ENCODE peak calls at places on chromosomes 1 and 21, in four cellular contexts. V is NCI-H2227 treated with DMSO at 0.1 percent for 48 hours, S is GM04504, F is NCI-H1930. I is an unnamed sample.

GRCh38 chr1:119987112-119987511 is 82.3 kb downstream of the NOTCH2 start:
- DNase-seq in F (no peak), S (peak; percentile 81), V (no peak), I (no peak)

GRCh38 chr1:25802915-25803314 is 2.9 kb downstream of the SELENON start:
- DNase-seq in V (no peak), S (no peak), F (no peak), I (no peak)

GRCh38 chr1:9355503-9355902 is 62.8 kb downstream of the SPSB1 start:
- DNase-seq in F (no peak), V (no peak), S (no peak), I (no peak)

GRCh38 chr1:63322944-63323865 is 838 bp downstream of the FOXD3 start:
- DNase-seq in V (no peak), S (no peak), F (peak; percentile 75), I (no peak)

GRCh38 chr1:56045477-56045876 is 533.9 kb downstream of the PLPP3 start:
- DNase-seq in S (no peak), F (no peak), V (no peak), I (no peak)

GRCh38 chr1:145961425-145962156 is 2.8 kb downstream of the ANKRD34A start:
- DNase-seq in S (no peak), V (peak; percentile 10), F (no peak), I (no peak)

GRCh38 chr1:107140703-107141490 is at the start of gene NTNG1:
- DNase-seq in V (no peak), S (no peak), F (no peak), I (no peak)

GRCh38 chr1:63746129-63746864 is 27.5 kb upstream of the ROR1 start:
- DNase-seq in F (no peak), S (no peak), V (no peak), I (no peak)

GRCh38 chr1:9670085-9670484 is 18.6 kb downstream of the PIK3CD start:
- DNase-seq in V (no peak), F (no peak), S (no peak), I (no peak)

GRCh38 chr1:193944454-193944853 is 758.0 kb upstream of the B3GALT2 start:
- DNase-seq in V (no peak), F (no peak), S (no peak), I (no peak)

GRCh38 chr1:67687649-67688048 is 2.6 kb downstream of the GADD45A start:
- DNase-seq in S (no peak), F (no peak), V (no peak), I (no peak)

GRCh38 chr1:44485229-44485932 is 80.3 kb downstream of the RNF220 start:
- DNase-seq in V (peak; percentile 45), F (no peak), S (peak; percentile 62), I (no peak)

GRCh38 chr1:55828031-55828430 is 612.9 kb upstream of the USP24 start:
- DNase-seq in F (no peak), V (no peak), S (no peak), I (no peak)

GRCh38 chr21:43921979-43922945 is 57.2 kb downstream of the AGPAT3 start:
- DNase-seq in V (no peak), F (no peak), S (no peak), I (no peak)

GRCh38 chr1:50610563-50610962 is 187.3 kb upstream of the DMRTA2 start:
- DNase-seq in F (no peak), V (no peak), S (no peak), I (no peak)

GRCh38 chr21:45555557-45556301 is 13.5 kb upstream of the SLC19A1 start:
- DNase-seq in V (peak; percentile 82), S (peak; percentile 79), F (peak; percentile 85), I (no peak)

GRCh38 chr1:26471498-26472329 is 526 bp upstream of the HMGN2 start:
- DNase-seq in S (peak; percentile 40), F (peak; percentile 63), V (peak; percentile 87), I (no peak)

GRCh38 chr1:193111641-193112090 is 6.5 kb upstream of the GLRX2 start:
- DNase-seq in S (peak; percentile 71), V (no peak), F (no peak), I (no peak)